ENCODE peak calls at places on chromosomes 16 and 17, in eight cellular contexts. C is H7; H is activated naive CD4-positive, alpha-beta T cell treated with anti-CD3 and anti-CD28 coated beads, Interleukin-2, amount 10 ng/mL, durations not matched to agents 7 days and 5 days; W is fibroblast of the conjunctiva; K is sciatic nerve; Z is Daoy; E is posterior cingulate gyrus; M is HCEC 1CT. G is an unnamed sample.

GRCh38 chr16:12358898-12359297 is 382.4 kb downstream of the SNX29 start:
- DNase-seq in C (no peak), H (no peak), W (no peak), K (no peak), Z (no peak), E (no peak), M (no peak), G (no peak)

GRCh38 chr17:21198411-21198810 is 15.6 kb downstream of the TMEM11 start:
- DNase-seq in C (no peak), H (no peak), W (no peak), K (no peak), Z (no peak), E (no peak), M (no peak), G (no peak)

GRCh38 chr16:50058091-50058771 is 7.5 kb upstream of the HEATR3 start:
- DNase-seq in C (no peak), H (no peak), W (no peak), K (no peak), Z (no peak), E (no peak), M (no peak), G (no peak)

GRCh38 chr17:4772235-4772613 is 538 bp downstream of the TM4SF5 start:
- DNase-seq in C (peak), H (no peak), W (no peak), K (no peak), Z (no peak), E (no peak), M (no peak), G (no peak)

GRCh38 chr17:28871056-28871579 is 16.3 kb downstream of the ERAL1 start:
- DNase-seq in C (no peak), H (peak), W (no peak), K (no peak), Z (no peak), E (no peak), M (no peak), G (no peak)

GRCh38 chr16:71414038-71414437 is 27.8 kb downstream of the TLE7 start:
- DNase-seq in C (no peak), H (no peak), W (no peak), K (no peak), Z (no peak), E (no peak), M (no peak), G (no peak)

GRCh38 chr16:5022521-5022920 is 11.2 kb downstream of the NAGPA start:
- DNase-seq in C (no peak), H (no peak), W (no peak), K (no peak), Z (no peak), E (no peak), M (no peak), G (no peak)

GRCh38 chr16:81817789-81818304 is 38.8 kb downstream of the PLCG2 start:
- DNase-seq in C (no peak), H (peak), W (no peak), K (no peak), Z (no peak), E (no peak), M (no peak), G (no peak)

GRCh38 chr16:14371778-14372431 is 258.2 kb downstream of the PARN start:
- DNase-seq in C (peak), H (no peak), W (no peak), K (no peak), Z (no peak), E (no peak), M (no peak), G (no peak)

GRCh38 chr16:31333686-31334649 is 21.0 kb upstream of the ITGAX start:
- DNase-seq in C (peak), H (peak), W (no peak), K (no peak), Z (peak), E (no peak), M (peak), G (no peak)

GRCh38 chr16:57615813-57616212 is 12.6 kb upstream of the ADGRG1 start:
- DNase-seq in C (no peak), H (peak), W (no peak), K (no peak), Z (no peak), E (no peak), M (no peak), G (no peak)

GRCh38 chr16:84754353-84754856 is 54.6 kb downstream of the USP10 start:
- DNase-seq in C (peak), H (peak), W (peak), K (no peak), Z (peak), E (peak), M (peak), G (peak)

GRCh38 chr16:27495191-27495590 is 54.5 kb downstream of the GTF3C1 start:
- DNase-seq in C (no peak), H (no peak), W (peak), K (peak), Z (no peak), E (no peak), M (no peak), G (no peak)

GRCh38 chr16:11824362-11824761 is 27.0 kb downstream of the RSL1D1 start:
- DNase-seq in C (no peak), H (no peak), W (no peak), K (no peak), Z (no peak), E (no peak), M (no peak), G (no peak)

GRCh38 chr17:50905460-50905803 is 39.3 kb upstream of the TOB1 start:
- DNase-seq in C (no peak), H (no peak), W (no peak), K (no peak), Z (no peak), E (no peak), M (no peak), G (no peak)

GRCh38 chr16:54654429-54654828 is 276.2 kb upstream of the IRX5 start:
- DNase-seq in C (no peak), H (no peak), W (no peak), K (no peak), Z (no peak), E (no peak), M (no peak), G (no peak)

GRCh38 chr17:57391076-57391825 is 134.9 kb downstream of the MSI2 start:
- DNase-seq in C (no peak), H (no peak), W (no peak), K (no peak), Z (no peak), E (no peak), M (peak), G (no peak)

GRCh38 chr16:81879625-81880024 is 100.5 kb downstream of the PLCG2 start:
- DNase-seq in C (peak), H (peak), W (no peak), K (no peak), Z (no peak), E (no peak), M (no peak), G (no peak)

GRCh38 chr16:67694611-67695010 is 24.5 kb downstream of the GFOD2 start:
- DNase-seq in C (no peak), H (no peak), W (no peak), K (no peak), Z (no peak), E (no peak), M (no peak), G (no peak)

GRCh38 chr16:88578446-88579313 is 8.5 kb downstream of the ZC3H18 start:
- DNase-seq in C (no peak), H (no peak), W (no peak), K (no peak), Z (no peak), E (no peak), M (no peak), G (no peak)

GRCh38 chr16:89191033-89191900 is 9.1 kb downstream of the SLC22A31 start:
- DNase-seq in C (no peak), H (no peak), W (no peak), K (no peak), Z (peak), E (no peak), M (no peak), G (no peak)

GRCh38 chr16:70790815-70791214 is 10.1 kb downstream of the VAC14 start:
- DNase-seq in C (no peak), H (no peak), W (no peak), K (no peak), Z (no peak), E (no peak), M (no peak), G (no peak)

GRCh38 chr17:39239640-39240314 is 14.0 kb upstream of the STAC2 start:
- DNase-seq in C (peak), H (peak), W (no peak), K (peak), Z (peak), E (peak), M (no peak), G (no peak)

GRCh38 chr16:17213025-17213424 is 257.7 kb downstream of the XYLT1 start:
- DNase-seq in C (no peak), H (peak), W (no peak), K (no peak), Z (no peak), E (no peak), M (no peak), G (no peak)

GRCh38 chr17:49932131-49932723 is 36.8 kb upstream of the DLX4 start:
- DNase-seq in C (no peak), H (no peak), W (no peak), K (no peak), Z (no peak), E (no peak), M (no peak), G (no peak)

GRCh38 chr17:1485748-1486376 is 6.6 kb downstream of the MYO1C start:
- DNase-seq in C (peak), H (peak), W (no peak), K (peak), Z (peak), E (no peak), M (peak), G (no peak)

GRCh38 chr16:65120811-65121721 is 797 bp downstream of the CDH11 start:
- DNase-seq in C (peak), H (no peak), W (no peak), K (peak), Z (peak), E (peak), M (peak), G (no peak)

GRCh38 chr16:81500833-81501521 is 56.4 kb downstream of the CMIP start:
- DNase-seq in C (no peak), H (no peak), W (no peak), K (no peak), Z (peak), E (no peak), M (peak), G (peak)

GRCh38 chr16:49748322-49748721 is 107.6 kb downstream of the ZNF423 start:
- DNase-seq in C (no peak), H (no peak), W (peak), K (peak), Z (peak), E (no peak), M (no peak), G (no peak)

GRCh38 chr17:59754547-59754946 is 47.1 kb downstream of the VMP1 start:
- DNase-seq in C (no peak), H (no peak), W (peak), K (no peak), Z (peak), E (no peak), M (peak), G (peak)

GRCh38 chr17:17387461-17388362 is 84.5 kb downstream of the NT5M start:
- DNase-seq in C (peak), H (no peak), W (no peak), K (no peak), Z (no peak), E (no peak), M (no peak), G (no peak)

GRCh38 chr17:33086878-33087277 is 95.2 kb downstream of the SPACA3 start:
- DNase-seq in C (no peak), H (no peak), W (no peak), K (no peak), Z (no peak), E (no peak), M (no peak), G (no peak)

G was measured in AG09309.